ENCODE peak calls at places on chromosome 11, in four cellular contexts. W is HFF-Myc, D is astrocyte, E is foreskin keratinocyte. M is an unnamed sample.

GRCh38 chr11:78417888-78418583 is 416 bp upstream of the GAB2 start:
- DNase-seq in W (no peak), D (peak), E (peak), M (peak)

GRCh38 chr11:72430743-72431570 is 3.4 kb downstream of the CLPB start:
- DNase-seq in W (no peak), D (peak), E (peak), M (no peak)

GRCh38 chr11:35617687-35618496 is at the start of gene FJX1:
- DNase-seq in W (peak), D (peak), E (peak), M (peak)

GRCh38 chr11:119460130-119460529 is 37.2 kb upstream of the THY1 start:
- DNase-seq in W (no peak), D (no peak), E (no peak), M (no peak)

GRCh38 chr11:115623021-115623451 is 118.8 kb upstream of the CADM1 start:
- DNase-seq in W (peak), D (peak), E (peak), M (peak)

GRCh38 chr11:110374921-110375320 is 54.8 kb upstream of the FDX1 start:
- DNase-seq in W (no peak), D (no peak), E (no peak), M (no peak)

GRCh38 chr11:59755701-59756495 is 722 bp downstream of the STX3 start:
- DNase-seq in W (no peak), D (peak), E (peak), M (peak)

GRCh38 chr11:3368199-3368598 is 10.7 kb downstream of the ZNF195 start:
- DNase-seq in W (no peak), D (no peak), E (no peak), M (no peak)

GRCh38 chr11:106399075-106399500 is 321.6 kb downstream of the AASDHPPT start:
- DNase-seq in W (peak), D (peak), E (peak), M (peak)

GRCh38 chr11:96508861-96509260 is 119.0 kb downstream of the JRKL start:
- DNase-seq in W (no peak), D (no peak), E (no peak), M (no peak)

GRCh38 chr11:121042296-121042695 is 18.4 kb downstream of the TBCEL start:
- DNase-seq in W (no peak), D (no peak), E (no peak), M (no peak)

GRCh38 chr11:125402436-125402835 is 93.6 kb downstream of the FEZ1 start:
- DNase-seq in W (no peak), D (peak), E (no peak), M (no peak)

GRCh38 chr11:119373059-119373875 is 8.2 kb downstream of the USP2 start:
- DNase-seq in W (no peak), D (no peak), E (no peak), M (no peak)

GRCh38 chr11:130050272-130050671 is 19.4 kb upstream of the APLP2 start:
- DNase-seq in W (no peak), D (peak), E (no peak), M (no peak)

GRCh38 chr11:2512431-2513407 is 67.9 kb downstream of the KCNQ1 start:
- DNase-seq in W (no peak), D (no peak), E (no peak), M (peak)

GRCh38 chr11:132187814-132188213 is 817.4 kb downstream of the NTM start:
- DNase-seq in W (no peak), D (peak), E (peak), M (no peak)

GRCh38 chr11:67436459-67437081 is 912 bp downstream of the PTPRCAP start:
- DNase-seq in W (no peak), D (no peak), E (no peak), M (no peak)

GRCh38 chr11:25941353-25941752 is 390.6 kb upstream of the ANO3 start:
- DNase-seq in W (no peak), D (no peak), E (no peak), M (no peak)

GRCh38 chr11:130848361-130849214 is 67.7 kb downstream of the SNX19 start:
- DNase-seq in W (no peak), D (no peak), E (peak), M (no peak)

GRCh38 chr11:36019722-36020121 is 75.9 kb downstream of the LDLRAD3 start:
- DNase-seq in W (no peak), D (no peak), E (peak), M (no peak)

GRCh38 chr11:79428406-79428805 is 12.4 kb downstream of the TENM4 start:
- DNase-seq in W (no peak), D (peak), E (no peak), M (no peak)

GRCh38 chr11:104653011-104653806 is 245.1 kb downstream of the CASP12 start:
- DNase-seq in W (no peak), D (peak), E (peak), M (no peak)

GRCh38 chr11:45737056-45737455 is 67.9 kb upstream of the SLC35C1 start:
- DNase-seq in W (no peak), D (peak), E (peak), M (no peak)

GRCh38 chr11:85628771-85629341 is 463 bp downstream of the TMEM126B start:
- DNase-seq in W (no peak), D (no peak), E (no peak), M (no peak)

GRCh38 chr11:120546312-120547205 is 35.0 kb downstream of the GRIK4 start:
- DNase-seq in W (peak), D (peak), E (peak), M (peak)

GRCh38 chr11:69013009-69013951 is at the start of gene MRGPRF:
- DNase-seq in W (peak), D (peak), E (peak), M (peak)
- TF ChIP-seq CTCF in W (peak), D (peak), E (peak), M (peak)

DNA sequence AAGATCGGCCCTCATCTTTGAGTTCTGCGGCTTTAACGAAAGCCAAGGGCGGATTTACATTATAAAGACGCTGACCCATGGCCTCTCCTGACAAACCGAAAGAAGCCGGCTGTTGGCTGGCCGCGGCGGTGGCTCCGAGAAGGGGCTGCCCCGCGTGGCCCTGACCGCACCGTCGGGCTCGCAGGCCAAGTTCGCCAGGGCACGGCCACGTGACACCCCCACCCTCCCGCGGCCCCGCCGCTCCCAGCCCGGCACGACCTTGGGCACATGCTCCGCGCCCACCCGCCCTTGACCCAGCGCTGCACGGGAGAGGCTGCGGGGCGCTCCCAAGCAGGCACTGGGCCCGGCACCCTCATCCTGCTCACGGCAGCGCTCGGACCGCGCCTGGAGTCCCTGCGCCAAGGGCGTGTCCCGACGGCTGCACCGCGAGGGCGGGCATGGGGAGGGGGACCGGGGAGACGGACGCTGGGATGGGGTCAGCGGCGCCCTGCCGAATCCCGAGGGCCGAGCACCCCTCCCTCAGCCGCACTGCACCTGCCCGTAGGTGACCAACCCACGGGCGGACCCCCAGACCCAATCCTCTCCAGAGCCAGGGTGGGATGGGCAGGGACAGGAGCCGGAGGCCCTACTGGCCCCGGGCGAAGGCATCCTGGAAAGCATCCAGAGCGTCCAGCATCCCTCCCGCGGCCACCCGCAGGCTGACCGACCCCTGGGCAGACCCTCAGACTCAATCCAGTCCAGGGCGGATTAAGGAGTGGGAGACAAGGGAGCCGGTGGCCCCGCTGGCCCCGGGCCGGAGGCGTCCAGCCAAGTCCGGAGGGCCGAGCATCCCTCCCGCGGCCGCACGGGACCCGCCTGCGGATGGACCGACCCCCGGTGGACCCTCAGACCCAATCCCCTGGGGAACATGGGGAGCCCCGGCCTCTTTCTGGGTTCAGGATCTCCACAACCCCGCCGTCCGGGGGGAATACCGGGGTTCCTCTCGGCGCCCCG is 759 bp downstream of the CPT1A start:
- DNase-seq in W (no peak), D (no peak), E (peak), M (peak)
- TF ChIP-seq CTCF in W (no peak), D (no peak), E (no peak), M (no peak)

GRCh38 chr11:118156531-118157185 is 4.0 kb upstream of the SCN4B start:
- DNase-seq in W (no peak), D (no peak), E (no peak), M (no peak)
- TF ChIP-seq CTCF in W (no peak), D (no peak), E (peak), M (no peak)

GRCh38 chr11:75014129-75014528 is 25.4 kb downstream of the NEU3 start:
- DNase-seq in W (peak), D (peak), E (peak), M (no peak)
- TF ChIP-seq CTCF in W (no peak), D (no peak), E (peak), M (peak)

GRCh38 chr11:7570938-7571337 is 57.1 kb downstream of the PPFIBP2 start:
- DNase-seq in W (no peak), D (no peak), E (no peak), M (no peak)
- TF ChIP-seq CTCF in W (no peak), D (no peak), E (no peak), M (no peak)

GRCh38 chr11:91513734-91514133 is 710.9 kb upstream of the FAT3 start:
- DNase-seq in W (no peak), D (no peak), E (no peak), M (no peak)
- TF ChIP-seq CTCF in W (no peak), D (peak), E (peak), M (no peak)

GRCh38 chr11:69598147-69598546 is 42.8 kb upstream of the CCND1 start:
- DNase-seq in W (no peak), D (no peak), E (no peak), M (no peak)
- TF ChIP-seq CTCF in W (peak), D (no peak), E (peak), M (no peak)

GRCh38 chr11:12961615-12962014 is 47.5 kb upstream of the RASSF10 start:
- DNase-seq in W (no peak), D (no peak), E (no peak), M (no peak)
- TF ChIP-seq CTCF in W (peak), D (no peak), E (peak), M (no peak)

GRCh38 chr11:808427-809286 is 1.1 kb upstream of the RPLP2 start:
- DNase-seq in W (no peak), D (no peak), E (no peak), M (peak)

GRCh38 chr11:809287-810039 is at the start of gene RPLP2:
- DNase-seq in W (peak), D (peak), E (peak), M (peak)

GRCh38 chr11:811446-812245 is 1.9 kb downstream of the RPLP2 start:
- DNase-seq in W (no peak), D (no peak), E (no peak), M (no peak)

GRCh38 chr11:812390-812789 is 2.6 kb downstream of the RPLP2 start:
- DNase-seq in W (no peak), D (no peak), E (no peak), M (no peak)

DNA sequence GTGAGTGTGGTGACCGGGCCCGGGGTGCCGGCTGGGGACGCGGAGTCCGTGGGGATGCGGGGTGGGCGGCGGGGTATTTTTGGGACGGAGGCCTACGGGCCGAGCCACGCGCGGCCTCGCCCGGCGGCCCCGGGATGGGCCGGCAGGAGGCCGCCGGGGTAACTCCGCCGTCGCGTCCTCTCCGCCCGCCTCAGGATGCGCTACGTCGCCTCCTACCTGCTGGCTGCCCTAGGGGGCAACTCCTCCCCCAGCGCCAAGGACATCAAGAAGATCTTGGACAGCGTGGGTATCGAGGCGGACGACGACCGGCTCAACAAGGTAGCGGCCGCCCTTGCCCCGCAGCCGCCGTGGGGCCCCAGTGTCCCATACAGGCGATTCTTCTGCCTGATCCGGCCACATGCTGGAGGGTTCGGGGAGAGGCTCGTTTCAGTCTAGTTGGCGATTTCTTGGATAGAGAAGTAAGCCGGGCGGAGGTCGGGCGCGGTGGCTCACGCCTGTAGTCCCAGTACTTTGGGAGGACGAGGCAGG is 337 bp downstream of the RPLP2 start:
- DNase-seq in W (no peak), D (no peak), E (no peak), M (no peak)
- TF ChIP-seq CTCF in W (no peak), D (no peak), E (no peak), M (no peak)

GRCh38 chr11:117942255-117942654 is 13.1 kb upstream of the TMPRSS13 start:
- DNase-seq in W (no peak), D (no peak), E (no peak), M (no peak)

GRCh38 chr11:117946196-117946841 is 17.1 kb upstream of the TMPRSS13 start:
- DNase-seq in W (no peak), D (no peak), E (no peak), M (no peak)

GRCh38 chr11:117944554-117944953 is 15.4 kb upstream of the TMPRSS13 start:
- DNase-seq in W (no peak), D (no peak), E (no peak), M (no peak)

GRCh38 chr11:117946842-117947526 is 17.8 kb upstream of the TMPRSS13 start:
- DNase-seq in W (peak), D (peak), E (peak), M (peak)

GRCh38 chr11:117945047-117945820 is 16.0 kb upstream of the TMPRSS13 start:
- DNase-seq in W (no peak), D (no peak), E (no peak), M (no peak)
- TF ChIP-seq CTCF in W (no peak), D (no peak), E (no peak), M (peak)